ENCODE peak calls at places on chromosome 10, in nine cellular contexts. B is GM23338, H is occipital lobe, K is hypothalamus, O is lung, T is sciatic nerve, G is T-helper 2 cell, D is fibroblast of pulmonary artery, F is CD14-positive monocyte. W is an unnamed sample.

GRCh38 chr10:49058341-49059255 is 56.7 kb downstream of the VSTM4 start:
- DNase-seq in B (no peak), H (no peak), K (no peak), O (peak), T (no peak), G (no peak), D (no peak), F (no peak), W (no peak)

GRCh38 chr10:122636953-122637352 is 62.7 kb downstream of the C10orf120 start:
- DNase-seq in B (no peak), H (no peak), K (no peak), O (no peak), T (no peak), G (no peak), D (no peak), F (no peak), W (no peak)

GRCh38 chr10:8061274-8062211 is 7.1 kb downstream of the GATA3 start:
- DNase-seq in B (peak), H (no peak), K (no peak), O (no peak), T (peak), G (peak), D (no peak), F (no peak), W (no peak)

GRCh38 chr10:126979311-126979710 is 74.1 kb downstream of the DOCK1 start:
- DNase-seq in B (no peak), H (no peak), K (no peak), O (no peak), T (no peak), G (no peak), D (no peak), F (no peak), W (no peak)

GRCh38 chr10:119859422-119860258 is 13.0 kb downstream of the MCMBP start:
- DNase-seq in B (peak), H (no peak), K (no peak), O (no peak), T (no peak), G (no peak), D (peak), F (no peak), W (no peak)

GRCh38 chr10:63722537-63722936 is 201.3 kb downstream of the REEP3 start:
- DNase-seq in B (no peak), H (no peak), K (no peak), O (no peak), T (no peak), G (no peak), D (peak), F (no peak), W (peak)

GRCh38 chr10:58278962-58279307 is 10.0 kb downstream of the CISD1 start:
- DNase-seq in B (no peak), H (no peak), K (no peak), O (no peak), T (no peak), G (no peak), D (no peak), F (no peak), W (no peak)

GRCh38 chr10:12337407-12337806 is 11.9 kb upstream of the CAMK1D start:
- DNase-seq in B (no peak), H (no peak), K (no peak), O (no peak), T (no peak), G (no peak), D (peak), F (no peak), W (no peak)

GRCh38 chr10:90798482-90798881 is 59.4 kb downstream of the HTR7 start:
- DNase-seq in B (no peak), H (no peak), K (no peak), O (no peak), T (no peak), G (no peak), D (no peak), F (no peak), W (no peak)

GRCh38 chr10:10826125-10826524 is 191.5 kb upstream of the CELF2 start:
- DNase-seq in B (no peak), H (no peak), K (no peak), O (no peak), T (no peak), G (no peak), D (peak), F (no peak), W (peak)

GRCh38 chr10:97748116-97748515 is 11.2 kb downstream of the ZFYVE27 start:
- DNase-seq in B (no peak), H (no peak), K (no peak), O (no peak), T (no peak), G (no peak), D (no peak), F (no peak), W (no peak)

GRCh38 chr10:89053555-89053954 is 63.0 kb downstream of the FAS start:
- DNase-seq in B (no peak), H (no peak), K (no peak), O (no peak), T (no peak), G (no peak), D (no peak), F (no peak), W (no peak)